ENCODE peak calls at places on chromosomes 2 and 18, in seven cellular contexts. One of them, this sample, is unnamed.

GRCh38 chr18:11149441-11150270 is at the start of gene PIEZO2:
- DNase-seq in CD8-positive, alpha-beta T cell: no peak
- DNase-seq in T-helper 22 cell: no peak
- DNase-seq in NCI-H2171: peak
- DNase-seq in head of caudate nucleus: peak
- DNase-seq in left ventricle myocardium inferior: peak
- DNase-seq in HTR-8/SVneo: peak
- DNase-seq in this sample: peak

GRCh38 chr18:63904694-63905093 is 3.1 kb upstream of the SERPINB10 start:
- DNase-seq in NCI-H2171: no peak
- DNase-seq in CD8-positive, alpha-beta T cell: no peak
- DNase-seq in HTR-8/SVneo: no peak
- DNase-seq in T-helper 22 cell: no peak
- DNase-seq in left ventricle myocardium inferior: no peak
- DNase-seq in head of caudate nucleus: no peak
- DNase-seq in this sample: no peak

GRCh38 chr2:108927936-108928659 is 60.9 kb downstream of the EDAR start:
- DNase-seq in left ventricle myocardium inferior: no peak
- DNase-seq in CD8-positive, alpha-beta T cell: peak
- DNase-seq in head of caudate nucleus: peak
- DNase-seq in HTR-8/SVneo: peak
- DNase-seq in NCI-H2171: no peak
- DNase-seq in T-helper 22 cell: no peak
- DNase-seq in this sample: peak

GRCh38 chr18:63817441-63818051 is 42.3 kb downstream of the SERPINB7 start:
- DNase-seq in CD8-positive, alpha-beta T cell: no peak
- DNase-seq in head of caudate nucleus: no peak
- DNase-seq in NCI-H2171: no peak
- DNase-seq in T-helper 22 cell: no peak
- DNase-seq in left ventricle myocardium inferior: no peak
- DNase-seq in HTR-8/SVneo: no peak
- DNase-seq in this sample: no peak

GRCh38 chr2:74391209-74391579 is 11.1 kb upstream of the DCTN1 start:
- DNase-seq in HTR-8/SVneo: peak
- DNase-seq in left ventricle myocardium inferior: no peak
- DNase-seq in NCI-H2171: no peak
- DNase-seq in head of caudate nucleus: no peak
- DNase-seq in CD8-positive, alpha-beta T cell: no peak
- DNase-seq in T-helper 22 cell: no peak
- DNase-seq in this sample: no peak

GRCh38 chr2:99507964-99508818 is 18.4 kb upstream of the REV1 start:
- DNase-seq in HTR-8/SVneo: no peak
- DNase-seq in head of caudate nucleus: no peak
- DNase-seq in NCI-H2171: peak
- DNase-seq in T-helper 22 cell: no peak
- DNase-seq in CD8-positive, alpha-beta T cell: no peak
- DNase-seq in left ventricle myocardium inferior: no peak
- DNase-seq in this sample: no peak

GRCh38 chr2:239522002-239522739 is 121.4 kb upstream of the HDAC4 start:
- DNase-seq in CD8-positive, alpha-beta T cell: no peak
- DNase-seq in left ventricle myocardium inferior: peak
- DNase-seq in HTR-8/SVneo: no peak
- DNase-seq in T-helper 22 cell: no peak
- DNase-seq in head of caudate nucleus: no peak
- DNase-seq in NCI-H2171: no peak
- DNase-seq in this sample: no peak

GRCh38 chr2:233156001-233156400 is 95.5 kb upstream of the ATG16L1 start:
- DNase-seq in HTR-8/SVneo: no peak
- DNase-seq in left ventricle myocardium inferior: no peak
- DNase-seq in NCI-H2171: no peak
- DNase-seq in T-helper 22 cell: no peak
- DNase-seq in head of caudate nucleus: no peak
- DNase-seq in CD8-positive, alpha-beta T cell: no peak
- DNase-seq in this sample: no peak

GRCh38 chr2:239288951-239289481 is 111.8 kb downstream of the HDAC4 start:
- DNase-seq in head of caudate nucleus: no peak
- DNase-seq in HTR-8/SVneo: no peak
- DNase-seq in CD8-positive, alpha-beta T cell: peak
- DNase-seq in T-helper 22 cell: no peak
- DNase-seq in NCI-H2171: no peak
- DNase-seq in left ventricle myocardium inferior: no peak
- DNase-seq in this sample: no peak

GRCh38 chr18:45802814-45803492 is 22.5 kb upstream of the SIGLEC15 start:
- DNase-seq in head of caudate nucleus: no peak
- DNase-seq in T-helper 22 cell: no peak
- DNase-seq in HTR-8/SVneo: peak
- DNase-seq in CD8-positive, alpha-beta T cell: no peak
- DNase-seq in left ventricle myocardium inferior: no peak
- DNase-seq in NCI-H2171: no peak
- DNase-seq in this sample: peak

GRCh38 chr2:146214394-146214929 is 1630.4 kb upstream of the ACVR2A start:
- DNase-seq in NCI-H2171: no peak
- DNase-seq in head of caudate nucleus: no peak
- DNase-seq in HTR-8/SVneo: no peak
- DNase-seq in CD8-positive, alpha-beta T cell: no peak
- DNase-seq in left ventricle myocardium inferior: no peak
- DNase-seq in T-helper 22 cell: no peak
- DNase-seq in this sample: no peak

GRCh38 chr2:60453301-60453700 is 100.2 kb downstream of the BCL11A start:
- DNase-seq in head of caudate nucleus: no peak
- DNase-seq in NCI-H2171: no peak
- DNase-seq in HTR-8/SVneo: no peak
- DNase-seq in CD8-positive, alpha-beta T cell: no peak
- DNase-seq in left ventricle myocardium inferior: no peak
- DNase-seq in T-helper 22 cell: no peak
- DNase-seq in this sample: no peak

GRCh38 chr2:158681816-158682215 is 113.3 kb upstream of the DAPL1 start:
- DNase-seq in left ventricle myocardium inferior: no peak
- DNase-seq in CD8-positive, alpha-beta T cell: no peak
- DNase-seq in head of caudate nucleus: no peak
- DNase-seq in HTR-8/SVneo: no peak
- DNase-seq in NCI-H2171: no peak
- DNase-seq in T-helper 22 cell: no peak
- DNase-seq in this sample: no peak

GRCh38 chr2:241773511-241774418 is 2.9 kb upstream of the GAL3ST2 start:
- DNase-seq in HTR-8/SVneo: no peak
- DNase-seq in NCI-H2171: no peak
- DNase-seq in head of caudate nucleus: peak
- DNase-seq in left ventricle myocardium inferior: no peak
- DNase-seq in CD8-positive, alpha-beta T cell: no peak
- DNase-seq in T-helper 22 cell: no peak
- DNase-seq in this sample: no peak

GRCh38 chr2:221397179-221397578 is 174.9 kb downstream of the EPHA4 start:
- DNase-seq in head of caudate nucleus: no peak
- DNase-seq in left ventricle myocardium inferior: no peak
- DNase-seq in NCI-H2171: no peak
- DNase-seq in CD8-positive, alpha-beta T cell: no peak
- DNase-seq in HTR-8/SVneo: no peak
- DNase-seq in T-helper 22 cell: no peak
- DNase-seq in this sample: no peak

GRCh38 chr2:154158101-154158500 is 286.4 kb downstream of the GALNT13 start:
- DNase-seq in HTR-8/SVneo: no peak
- DNase-seq in left ventricle myocardium inferior: no peak
- DNase-seq in T-helper 22 cell: no peak
- DNase-seq in head of caudate nucleus: no peak
- DNase-seq in CD8-positive, alpha-beta T cell: no peak
- DNase-seq in NCI-H2171: no peak
- DNase-seq in this sample: no peak

GRCh38 chr2:219509780-219510511 is 4.3 kb upstream of the ASIC4 start:
- DNase-seq in head of caudate nucleus: peak
- DNase-seq in left ventricle myocardium inferior: peak
- DNase-seq in HTR-8/SVneo: peak
- DNase-seq in CD8-positive, alpha-beta T cell: peak
- DNase-seq in T-helper 22 cell: peak
- DNase-seq in NCI-H2171: peak
- DNase-seq in this sample: no peak

GRCh38 chr2:195574305-195574704 is 82.7 kb upstream of the SLC39A10 start:
- DNase-seq in CD8-positive, alpha-beta T cell: no peak
- DNase-seq in head of caudate nucleus: no peak
- DNase-seq in T-helper 22 cell: no peak
- DNase-seq in NCI-H2171: no peak
- DNase-seq in HTR-8/SVneo: no peak
- DNase-seq in left ventricle myocardium inferior: no peak
- DNase-seq in this sample: no peak

GRCh38 chr2:140891614-140892212 is 1239.1 kb downstream of the LRP1B start:
- DNase-seq in left ventricle myocardium inferior: no peak
- DNase-seq in NCI-H2171: no peak
- DNase-seq in CD8-positive, alpha-beta T cell: no peak
- DNase-seq in HTR-8/SVneo: no peak
- DNase-seq in T-helper 22 cell: no peak
- DNase-seq in head of caudate nucleus: no peak
- DNase-seq in this sample: no peak

GRCh38 chr2:27336173-27336572 is 13.3 kb upstream of the MPV17 start:
- DNase-seq in head of caudate nucleus: no peak
- DNase-seq in CD8-positive, alpha-beta T cell: no peak
- DNase-seq in NCI-H2171: no peak
- DNase-seq in left ventricle myocardium inferior: no peak
- DNase-seq in T-helper 22 cell: no peak
- DNase-seq in HTR-8/SVneo: no peak
- DNase-seq in this sample: no peak

GRCh38 chr2:138121769-138122661 is 157.7 kb downstream of the HNMT start:
- DNase-seq in T-helper 22 cell: no peak
- DNase-seq in left ventricle myocardium inferior: no peak
- DNase-seq in head of caudate nucleus: no peak
- DNase-seq in CD8-positive, alpha-beta T cell: no peak
- DNase-seq in HTR-8/SVneo: no peak
- DNase-seq in NCI-H2171: peak
- DNase-seq in this sample: no peak

This sample was measured in smooth muscle cell of the brain vasculature.